ENCODE peak calls at places on chromosomes 4 and X, in nine cellular contexts. Z is ACHN; H is stimulated activated CD8-positive, alpha-beta memory T cell treated with anti-CD3 and anti-CD28 coated beads, Interleukin-7, amount 100 ng/mL, for 48 hours; T is activated CD8-positive, alpha-beta memory T cell treated with anti-CD3 and anti-CD28 coated beads for 48 hours; P is iPS DF 19.7; W is posterior cingulate gyrus; V is iris pigment epithelial cell; N is activated CD4-positive, alpha-beta T cell treated with anti-CD3 and anti-CD28 coated beads, Interleukin-2, amount 10 ng/mL, durations not matched to agents 7 days and 5 days; U is T-helper 2 cell. C is an unnamed sample.

GRCh38 chr4:184621518-184621917 is 27.7 kb downstream of the CASP3 start:
- DNase-seq in V (no peak), T (no peak), U (no peak), Z (no peak), W (no peak), N (no peak), P (no peak), H (no peak), C (no peak)

GRCh38 chrX:129768186-129768585 is 11.6 kb upstream of the SASH3 start:
- DNase-seq in H (no peak), T (no peak), W (no peak), U (no peak), V (no peak), P (no peak), Z (no peak), N (no peak), C (no peak)

GRCh38 chr4:99943904-99944437 is 2.4 kb downstream of the DNAJB14 start:
- DNase-seq in T (no peak), N (no peak), V (no peak), P (no peak), W (no peak), U (no peak), Z (no peak), H (no peak), C (no peak)

GRCh38 chr4:183370786-183371185 is 48.6 kb upstream of the CLDN24 start:
- DNase-seq in P (no peak), U (no peak), W (no peak), N (no peak), Z (no peak), H (no peak), V (no peak), T (no peak), C (no peak)

GRCh38 chrX:24426340-24426913 is 38.7 kb upstream of the PDK3 start:
- DNase-seq in Z (no peak), H (no peak), N (no peak), V (peak), U (peak), W (no peak), P (no peak), T (no peak), C (no peak)

GRCh38 chrX:10597871-10598270 is 22.5 kb downstream of the MID1 start:
- DNase-seq in W (no peak), N (no peak), V (peak), U (no peak), T (no peak), P (no peak), Z (peak), H (no peak), C (no peak)

GRCh38 chr4:13829457-13829856 is 201.9 kb upstream of the BOD1L1 start:
- DNase-seq in T (no peak), V (peak), H (no peak), U (no peak), N (no peak), W (no peak), Z (no peak), P (no peak), C (no peak)

GRCh38 chrX:40389555-40389954 is 191.2 kb upstream of the ATP6AP2 start:
- DNase-seq in H (no peak), U (no peak), T (no peak), N (no peak), V (no peak), Z (no peak), W (no peak), P (no peak), C (no peak)

GRCh38 chrX:128460835-128461234 is 408.6 kb upstream of the ACTRT1 start:
- DNase-seq in T (no peak), P (no peak), N (no peak), V (peak), Z (no peak), W (no peak), H (no peak), U (no peak), C (no peak)

GRCh38 chr4:89410687-89411086 is 103.1 kb upstream of the GPRIN3 start:
- DNase-seq in Z (peak), P (no peak), T (no peak), H (no peak), U (no peak), N (no peak), V (peak), W (no peak), C (no peak)

GRCh38 chrX:17413228-17413627 is 38.2 kb downstream of the NHS start:
- DNase-seq in V (peak), T (no peak), W (no peak), U (no peak), Z (peak), H (no peak), N (no peak), P (no peak), C (no peak)

GRCh38 chrX:129798888-129799287 is 19.1 kb downstream of the SASH3 start:
- DNase-seq in V (no peak), Z (no peak), T (no peak), N (no peak), W (no peak), H (no peak), U (no peak), P (no peak), C (no peak)

C was measured in cerebellum.